ENCODE peak calls at places on chromosomes 16 and 17, in five cellular contexts. A is heart right ventricle; J is CD4-positive, CD25-positive, alpha-beta regulatory T cell; M is ascending aorta; K is tibial nerve. U is an unnamed sample. For H3K4me1, the result is how much of the 10 kb centered on the place peaks cover.

GRCh38 chr17:20276430-20276829 is 190.9 kb downstream of the LGALS9B start:
- DNase-seq in A (no peak), M (no peak), K (no peak), J (no peak), U (no peak)

GRCh38 chr17:47742319-47743181 is 9.5 kb downstream of the TBX21 start:
- DNase-seq in A (peak), K (no peak), M (peak), J (no peak), U (no peak)

GRCh38 chr16:84115919-84116719 is 623 bp downstream of the MBTPS1 start:
- DNase-seq in M (no peak), K (no peak), J (peak), A (no peak), U (no peak)

GRCh38 chr17:17907469-17907868 is 64.7 kb downstream of the TOM1L2 start:
- DNase-seq in M (no peak), A (no peak), J (no peak), K (no peak), U (no peak)

GRCh38 chr16:49492090-49492801 is 118.6 kb downstream of the C16orf78 start:
- DNase-seq in A (peak), J (no peak), M (peak), K (no peak), U (peak)

GRCh38 chr17:38632334-38632733 is 26.6 kb upstream of the SRCIN1 start:
- DNase-seq in K (no peak), M (peak), A (no peak), J (no peak), U (no peak)

GRCh38 chr17:37717627-37718382 is 27.1 kb downstream of the HNF1B start:
- DNase-seq in J (no peak), M (no peak), A (no peak), K (no peak), U (no peak)

GRCh38 chr17:72173475-72174116 is 52.8 kb downstream of the SOX9 start:
- DNase-seq in M (no peak), K (no peak), J (no peak), A (no peak), U (no peak)

GRCh38 chr16:77468831-77469230 is 34.0 kb upstream of the ADAMTS18 start:
- DNase-seq in M (no peak), J (no peak), K (no peak), A (no peak), U (no peak)

GRCh38 chr17:49963626-49964538 is 5.1 kb upstream of the DLX4 start:
- DNase-seq in M (no peak), K (no peak), A (no peak), J (no peak), U (no peak)

GRCh38 chr17:61632826-61633225 is 41.8 kb upstream of the NACA2 start:
- DNase-seq in K (no peak), A (no peak), J (no peak), M (no peak), U (no peak)

GRCh38 chr17:32267690-32268205 is 2.1 kb downstream of the RHBDL3 start:
- DNase-seq in J (no peak), K (no peak), M (no peak), A (no peak), U (no peak)

DNA sequence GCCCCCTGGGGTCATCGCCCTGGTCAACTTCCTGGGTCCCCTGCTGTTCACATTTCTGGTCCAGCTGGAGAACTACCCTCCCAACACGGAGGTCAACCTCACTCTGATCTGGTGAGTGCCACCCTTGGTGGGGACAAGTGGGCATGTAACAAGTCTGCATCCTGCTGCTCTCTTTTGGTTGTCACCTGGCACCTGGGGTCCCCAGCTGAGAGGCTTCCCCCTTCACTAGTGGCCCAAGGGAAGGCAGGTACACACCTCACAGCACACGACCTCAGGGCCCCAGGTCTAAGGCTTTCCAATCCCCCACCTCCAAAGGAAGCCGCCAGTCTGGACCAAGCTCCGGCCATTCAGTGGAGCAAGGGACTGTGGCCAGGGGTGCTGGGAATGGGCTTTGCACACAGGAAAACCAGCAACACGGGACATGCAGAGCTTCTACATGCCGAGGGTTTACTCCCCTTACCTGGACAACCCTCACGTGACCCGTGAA is 4.4 kb downstream of the TMC8 start:
- DNase-seq in J (no peak), M (no peak), A (no peak), K (no peak), U (no peak)
- H3K4me1 ChIP-seq in J (half or more), M (under half), A (under half), K (under half), U (under half)

GRCh38 chr16:25563700-25564099 is 128.1 kb upstream of the HS3ST4 start:
- DNase-seq in J (no peak), K (no peak), M (no peak), A (no peak), U (no peak)
- H3K4me3 ChIP-seq in J (no peak), K (no peak), M (no peak), A (no peak), U (no peak)

GRCh38 chr17:75033346-75034235 is 13.2 kb downstream of the ATP5PD start:
- DNase-seq in A (peak), J (peak), K (peak), M (peak), U (peak)
- H3K27ac ChIP-seq in A (peak), J (peak), K (peak), M (peak), U (peak)

DNA sequence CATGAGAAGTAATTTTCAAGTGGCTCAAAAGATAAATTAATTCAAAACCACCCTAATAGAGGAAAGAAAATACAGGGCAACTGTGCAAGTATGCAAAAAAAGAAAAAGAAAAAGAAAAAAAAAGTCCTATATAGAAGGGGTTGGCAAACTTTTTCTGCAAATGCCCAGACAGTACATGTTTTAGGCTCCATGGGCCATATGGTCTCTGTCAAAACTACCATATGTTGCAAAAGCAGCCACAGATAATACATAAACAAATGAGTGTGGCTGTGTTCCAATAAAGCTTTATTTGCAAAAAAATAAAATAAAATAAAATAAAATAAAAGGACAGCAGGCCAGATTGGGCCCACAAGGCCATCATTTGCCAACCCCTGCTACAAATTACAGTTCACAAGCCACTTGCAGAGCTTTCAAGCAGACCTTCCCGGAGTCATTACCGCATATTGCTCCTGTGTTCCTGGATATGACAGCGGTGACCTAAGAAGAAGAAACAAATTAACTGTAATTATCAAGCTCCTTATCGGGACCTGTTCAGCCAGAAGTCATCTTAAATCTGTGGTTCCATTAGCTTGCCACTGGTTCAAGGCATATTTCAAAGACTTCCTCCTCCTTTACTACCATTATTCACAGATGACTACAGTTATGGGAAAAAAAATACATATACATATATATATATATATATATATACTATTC is 15.9 kb downstream of the ZC3H7A start:
- DNase-seq in J (no peak), A (no peak), M (no peak), K (no peak), U (no peak)
- H3K4me1 ChIP-seq in J (half or more), A (under half), M (under half), K (under half), U (under half)

GRCh38 chr17:7038025-7038862 is 2.4 kb downstream of the SLC16A13 start:
- DNase-seq in J (no peak), A (no peak), M (no peak), K (no peak), U (no peak)

GRCh38 chr17:7042507-7043194 is 1.2 kb downstream of the SLC16A11 start:
- DNase-seq in K (no peak), A (peak), J (peak), M (no peak), U (no peak)

GRCh38 chr17:7043195-7043543 is 723 bp downstream of the SLC16A11 start:
- DNase-seq in K (no peak), A (no peak), J (no peak), M (no peak), U (no peak)

GRCh38 chr17:7043544-7044268 is at the start of gene SLC16A11:
- DNase-seq in K (no peak), J (no peak), M (no peak), A (peak), U (peak)

GRCh38 chr17:7041607-7042506 is 2.0 kb downstream of the SLC16A11 start:
- DNase-seq in M (no peak), K (no peak), A (no peak), J (no peak), U (no peak)
- H3K4me3 ChIP-seq in M (peak), K (no peak), A (peak), J (no peak), U (no peak)

GRCh38 chr16:57801098-57801855 is 1.0 kb downstream of the KIFC3 start:
- DNase-seq in K (no peak), J (no peak), M (no peak), A (no peak), U (no peak)
- H3K27ac ChIP-seq in K (peak), J (no peak), M (peak), A (peak), U (peak)

GRCh38 chr17:40450175-40450574 is 6.9 kb downstream of the IGFBP4 start:
- DNase-seq in K (peak), A (no peak), M (no peak), J (no peak), U (peak)

GRCh38 chr17:40448213-40448638 is 5.0 kb downstream of the IGFBP4 start:
- DNase-seq in K (peak), A (no peak), M (peak), J (no peak), U (peak)

GRCh38 chr17:40447148-40447644 is 3.9 kb downstream of the IGFBP4 start:
- DNase-seq in J (no peak), A (no peak), K (peak), M (peak), U (peak)

GRCh38 chr17:40451420-40451819 is 8.2 kb downstream of the IGFBP4 start:
- DNase-seq in A (peak), M (peak), J (no peak), K (peak), U (peak)

DNA sequence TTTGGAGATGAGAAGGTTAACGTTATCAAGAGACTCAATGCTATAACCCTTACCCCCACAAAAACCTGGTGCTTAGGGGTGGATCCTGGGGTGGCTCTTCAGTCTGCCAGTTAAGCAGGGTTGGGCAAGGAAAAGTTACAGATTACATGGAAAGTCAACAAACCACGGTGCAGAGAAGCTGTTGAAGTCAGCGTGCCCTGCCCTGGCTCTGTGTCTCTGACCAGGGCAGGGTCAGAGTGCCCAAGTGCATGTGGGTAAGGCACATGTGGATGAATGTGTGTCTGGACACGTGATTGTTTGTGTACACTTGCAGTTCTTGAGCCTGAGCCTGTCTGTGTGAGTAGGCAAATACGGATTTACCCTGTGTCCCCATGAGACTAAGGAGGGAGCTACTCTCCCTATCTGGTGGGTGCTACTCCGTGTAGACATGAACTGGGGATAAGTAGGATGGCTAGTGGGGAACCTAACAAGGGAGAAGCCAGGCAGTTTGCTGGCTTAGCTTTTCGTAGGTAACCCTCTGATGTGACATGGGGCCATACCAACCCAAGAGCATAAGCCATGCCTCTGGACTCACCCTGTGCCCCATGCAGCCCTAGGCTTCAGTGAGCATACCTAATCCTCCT is 5.5 kb downstream of the IGFBP4 start:
- DNase-seq in J (no peak), K (no peak), A (no peak), M (no peak), U (no peak)
- H3K4me1 ChIP-seq in J (under half), K (half or more), A (half or more), M (under half), U (under half)

U was measured in uterus.